ENCODE peak calls at places on chromosomes 4 and X, in eight cellular contexts. A is memory B cell, U is WERI-Rb-1, K is immature natural killer cell, D is GM19239, R is WTC11, Q is NCI-H2029 treated with DMSO at 0.1 percent for 48 hours, P is aorta. I is an unnamed sample.

GRCh38 chrX:40094041-40094899 is 3.5 kb downstream of the BCOR start:
- DNase-seq in A (no peak), D (no peak), Q (no peak), U (peak), P (peak), K (no peak), R (peak), I (no peak)

GRCh38 chrX:64204252-64204651 is 1.3 kb downstream of the AMER1 start:
- DNase-seq in D (no peak), P (peak), U (no peak), K (no peak), A (no peak), R (peak), Q (no peak), I (peak)

GRCh38 chrX:151977923-151978322 is 3.4 kb upstream of the GABRE start:
- DNase-seq in A (no peak), R (no peak), D (no peak), U (no peak), Q (no peak), K (no peak), P (no peak), I (no peak)

GRCh38 chr4:156763511-156763910 is 208.1 kb downstream of the PDGFC start:
- DNase-seq in R (no peak), K (no peak), U (no peak), A (no peak), D (no peak), Q (peak), P (no peak), I (no peak)

GRCh38 chr4:183808102-183808466 is 97.0 kb upstream of the STOX2 start:
- DNase-seq in K (no peak), P (no peak), A (no peak), R (no peak), Q (no peak), U (peak), D (no peak), I (no peak)

GRCh38 chrX:150366951-150367545 is 3.9 kb downstream of the MAMLD1 start:
- DNase-seq in A (no peak), D (no peak), U (no peak), P (no peak), R (no peak), K (no peak), Q (no peak), I (peak)

GRCh38 chr4:152283806-152284470 is 252.0 kb downstream of the FBXW7 start:
- DNase-seq in R (no peak), P (no peak), Q (no peak), U (no peak), K (no peak), A (no peak), D (no peak), I (no peak)

GRCh38 chr4:113070755-113071154 is 21.3 kb downstream of the ANK2 start:
- DNase-seq in D (no peak), Q (no peak), K (no peak), U (no peak), A (no peak), P (no peak), R (no peak), I (no peak)

GRCh38 chrX:138908577-138908976 is 197.1 kb upstream of the FGF13 start:
- DNase-seq in P (no peak), R (no peak), K (no peak), Q (no peak), D (no peak), U (no peak), A (no peak), I (no peak)

GRCh38 chr4:8141935-8142334 is 16.7 kb downstream of the ABLIM2 start:
- DNase-seq in Q (no peak), U (no peak), D (no peak), R (no peak), K (no peak), A (no peak), P (no peak), I (no peak)

GRCh38 chrX:72604705-72605104 is 32.1 kb upstream of the HDAC8 start:
- DNase-seq in R (no peak), Q (no peak), P (no peak), U (no peak), K (no peak), A (no peak), D (no peak), I (no peak)

GRCh38 chrX:48468247-48468671 is 1.8 kb downstream of the SLC38A5 start:
- DNase-seq in U (peak), K (no peak), D (peak), R (no peak), Q (no peak), A (no peak), P (no peak), I (no peak)

GRCh38 chrX:66002832-66003680 is 36.8 kb downstream of the VSIG4 start:
- DNase-seq in P (no peak), D (no peak), R (no peak), U (no peak), Q (no peak), K (no peak), A (no peak), I (no peak)